ENCODE peak calls at places on chromosome 1, in six cellular contexts. One of them, this sample, is unnamed.

GRCh38 chr1:76012341-76013208 is 62.0 kb upstream of the ST6GALNAC3 start:
- DNase-seq in transverse colon: no peak
- DNase-seq in HepG2: no peak
- DNase-seq in GM23338: no peak
- DNase-seq in spleen: no peak
- DNase-seq in esophagus muscularis mucosa: no peak
- DNase-seq in this sample: no peak

GRCh38 chr1:9835758-9836631 is 12.2 kb upstream of the CLSTN1 start:
- DNase-seq in transverse colon: peak
- DNase-seq in esophagus muscularis mucosa: no peak
- DNase-seq in HepG2: peak
- DNase-seq in spleen: no peak
- DNase-seq in GM23338: peak
- DNase-seq in this sample: no peak

GRCh38 chr1:2115922-2116341 is 65.7 kb downstream of the PRKCZ start:
- DNase-seq in esophagus muscularis mucosa: no peak
- DNase-seq in HepG2: no peak
- DNase-seq in spleen: no peak
- DNase-seq in GM23338: peak
- DNase-seq in transverse colon: no peak
- DNase-seq in this sample: no peak

GRCh38 chr1:39352881-39353280 is 138.6 kb upstream of the BMP8A start:
- DNase-seq in HepG2: no peak
- DNase-seq in esophagus muscularis mucosa: no peak
- DNase-seq in spleen: no peak
- DNase-seq in GM23338: no peak
- DNase-seq in transverse colon: no peak
- DNase-seq in this sample: no peak

GRCh38 chr1:111448482-111448917 is 556 bp downstream of the WDR77 start:
- DNase-seq in transverse colon: no peak
- DNase-seq in HepG2: no peak
- DNase-seq in esophagus muscularis mucosa: no peak
- DNase-seq in GM23338: no peak
- DNase-seq in spleen: no peak
- DNase-seq in this sample: no peak

GRCh38 chr1:45299981-45300668 is 26.6 kb upstream of the HPDL start:
- DNase-seq in esophagus muscularis mucosa: no peak
- DNase-seq in GM23338: peak
- DNase-seq in HepG2: peak
- DNase-seq in transverse colon: peak
- DNase-seq in spleen: no peak
- DNase-seq in this sample: no peak

GRCh38 chr1:16430598-16430997 is 6.6 kb downstream of the SPATA21 start:
- DNase-seq in spleen: no peak
- DNase-seq in esophagus muscularis mucosa: no peak
- DNase-seq in GM23338: peak
- DNase-seq in transverse colon: no peak
- DNase-seq in HepG2: no peak
- DNase-seq in this sample: no peak

GRCh38 chr1:164272156-164272555 is 286.8 kb upstream of the PBX1 start:
- DNase-seq in esophagus muscularis mucosa: no peak
- DNase-seq in transverse colon: no peak
- DNase-seq in HepG2: no peak
- DNase-seq in GM23338: no peak
- DNase-seq in spleen: no peak
- DNase-seq in this sample: no peak

GRCh38 chr1:10781137-10781536 is 15.3 kb downstream of the CASZ1 start:
- DNase-seq in spleen: no peak
- DNase-seq in esophagus muscularis mucosa: no peak
- DNase-seq in transverse colon: peak
- DNase-seq in GM23338: no peak
- DNase-seq in HepG2: no peak
- DNase-seq in this sample: no peak

GRCh38 chr1:153352523-153352922 is 3.9 kb upstream of the PGLYRP4 start:
- DNase-seq in GM23338: peak
- DNase-seq in spleen: peak
- DNase-seq in esophagus muscularis mucosa: peak
- DNase-seq in HepG2: peak
- DNase-seq in transverse colon: peak
- DNase-seq in this sample: peak

GRCh38 chr1:117014209-117014608 is 12.6 kb downstream of the CD101 start:
- DNase-seq in transverse colon: no peak
- DNase-seq in esophagus muscularis mucosa: no peak
- DNase-seq in spleen: no peak
- DNase-seq in GM23338: no peak
- DNase-seq in HepG2: no peak
- DNase-seq in this sample: no peak

GRCh38 chr1:160499631-160500030 is 23.4 kb downstream of the SLAMF6 start:
- DNase-seq in transverse colon: no peak
- DNase-seq in GM23338: no peak
- DNase-seq in HepG2: no peak
- DNase-seq in spleen: no peak
- DNase-seq in esophagus muscularis mucosa: no peak
- DNase-seq in this sample: no peak

GRCh38 chr1:221988829-221989228 is 246.9 kb upstream of the DUSP10 start:
- DNase-seq in esophagus muscularis mucosa: no peak
- DNase-seq in GM23338: no peak
- DNase-seq in transverse colon: no peak
- DNase-seq in spleen: no peak
- DNase-seq in HepG2: no peak
- DNase-seq in this sample: no peak

GRCh38 chr1:2204384-2205190 is 10.0 kb upstream of the FAAP20 start:
- DNase-seq in GM23338: peak
- DNase-seq in transverse colon: peak
- DNase-seq in HepG2: peak
- DNase-seq in esophagus muscularis mucosa: peak
- DNase-seq in spleen: peak
- DNase-seq in this sample: peak

GRCh38 chr1:35845766-35846165 is 37.2 kb upstream of the AGO1 start:
- DNase-seq in spleen: no peak
- DNase-seq in transverse colon: no peak
- DNase-seq in esophagus muscularis mucosa: no peak
- DNase-seq in HepG2: no peak
- DNase-seq in GM23338: no peak
- DNase-seq in this sample: no peak

GRCh38 chr1:94349853-94350252 is 68.3 kb upstream of the ABCD3 start:
- DNase-seq in transverse colon: no peak
- DNase-seq in GM23338: no peak
- DNase-seq in esophagus muscularis mucosa: no peak
- DNase-seq in spleen: no peak
- DNase-seq in HepG2: no peak
- DNase-seq in this sample: no peak

GRCh38 chr1:223417444-223417843 is 24.2 kb downstream of the CCDC185 start:
- DNase-seq in transverse colon: no peak
- DNase-seq in HepG2: peak
- DNase-seq in spleen: no peak
- DNase-seq in esophagus muscularis mucosa: peak
- DNase-seq in GM23338: no peak
- DNase-seq in this sample: no peak

GRCh38 chr1:89126234-89126580 is 293 bp upstream of the GBP2 start:
- DNase-seq in esophagus muscularis mucosa: no peak
- DNase-seq in transverse colon: no peak
- DNase-seq in spleen: no peak
- DNase-seq in GM23338: no peak
- DNase-seq in HepG2: no peak
- DNase-seq in this sample: no peak

GRCh38 chr1:73948021-73948420 is 250.0 kb downstream of the LRRIQ3 start:
- DNase-seq in spleen: no peak
- DNase-seq in esophagus muscularis mucosa: no peak
- DNase-seq in transverse colon: no peak
- DNase-seq in GM23338: no peak
- DNase-seq in HepG2: no peak
- DNase-seq in this sample: no peak

GRCh38 chr1:30845891-30846290 is 62.7 kb downstream of the SDC3 start:
- DNase-seq in GM23338: peak
- DNase-seq in transverse colon: no peak
- DNase-seq in spleen: no peak
- DNase-seq in HepG2: no peak
- DNase-seq in esophagus muscularis mucosa: no peak
- DNase-seq in this sample: no peak

GRCh38 chr1:109993885-109994284 is 9.3 kb downstream of the AHCYL1 start:
- DNase-seq in HepG2: no peak
- DNase-seq in esophagus muscularis mucosa: no peak
- DNase-seq in transverse colon: no peak
- DNase-seq in spleen: no peak
- DNase-seq in GM23338: no peak
- DNase-seq in this sample: no peak

GRCh38 chr1:178341218-178341956 is 155.4 kb downstream of the CLEC20A start:
- DNase-seq in transverse colon: peak
- DNase-seq in GM23338: peak
- DNase-seq in esophagus muscularis mucosa: no peak
- DNase-seq in HepG2: no peak
- DNase-seq in spleen: no peak
- DNase-seq in this sample: no peak

GRCh38 chr1:156608036-156608674 is 6.9 kb upstream of the GPATCH4 start:
- DNase-seq in spleen: no peak
- DNase-seq in HepG2: peak
- DNase-seq in transverse colon: peak
- DNase-seq in GM23338: peak
- DNase-seq in esophagus muscularis mucosa: no peak
- DNase-seq in this sample: no peak

GRCh38 chr1:229940689-229941088 is 126.3 kb upstream of the GALNT2 start:
- DNase-seq in transverse colon: no peak
- DNase-seq in esophagus muscularis mucosa: no peak
- DNase-seq in spleen: no peak
- DNase-seq in GM23338: no peak
- DNase-seq in HepG2: no peak
- DNase-seq in this sample: no peak

GRCh38 chr1:38724160-38725131 is 135.1 kb downstream of the RRAGC start:
- DNase-seq in spleen: no peak
- DNase-seq in esophagus muscularis mucosa: no peak
- DNase-seq in GM23338: no peak
- DNase-seq in transverse colon: no peak
- DNase-seq in HepG2: no peak
- DNase-seq in this sample: no peak

GRCh38 chr1:183126528-183126927 is 59.5 kb upstream of the LAMC2 start:
- DNase-seq in GM23338: no peak
- DNase-seq in spleen: no peak
- DNase-seq in transverse colon: no peak
- DNase-seq in esophagus muscularis mucosa: no peak
- DNase-seq in HepG2: no peak
- DNase-seq in this sample: no peak

GRCh38 chr1:203168256-203168786 is 7.3 kb downstream of the MYBPH start:
- DNase-seq in esophagus muscularis mucosa: no peak
- DNase-seq in spleen: peak
- DNase-seq in GM23338: no peak
- DNase-seq in transverse colon: no peak
- DNase-seq in HepG2: no peak
- DNase-seq in this sample: no peak

GRCh38 chr1:40379785-40380452 is 6.4 kb downstream of the SMAP2 start:
- DNase-seq in GM23338: no peak
- DNase-seq in spleen: no peak
- DNase-seq in transverse colon: no peak
- DNase-seq in esophagus muscularis mucosa: no peak
- DNase-seq in HepG2: no peak
- DNase-seq in this sample: no peak
- TF ChIP-seq POLR2AphosphoS5 in GM23338: no peak
- TF ChIP-seq POLR2AphosphoS5 in spleen: no peak
- TF ChIP-seq POLR2AphosphoS5 in transverse colon: no peak
- TF ChIP-seq POLR2AphosphoS5 in esophagus muscularis mucosa: no peak
- TF ChIP-seq POLR2AphosphoS5 in HepG2: no peak
- TF ChIP-seq POLR2AphosphoS5 in this sample: no peak

DNA sequence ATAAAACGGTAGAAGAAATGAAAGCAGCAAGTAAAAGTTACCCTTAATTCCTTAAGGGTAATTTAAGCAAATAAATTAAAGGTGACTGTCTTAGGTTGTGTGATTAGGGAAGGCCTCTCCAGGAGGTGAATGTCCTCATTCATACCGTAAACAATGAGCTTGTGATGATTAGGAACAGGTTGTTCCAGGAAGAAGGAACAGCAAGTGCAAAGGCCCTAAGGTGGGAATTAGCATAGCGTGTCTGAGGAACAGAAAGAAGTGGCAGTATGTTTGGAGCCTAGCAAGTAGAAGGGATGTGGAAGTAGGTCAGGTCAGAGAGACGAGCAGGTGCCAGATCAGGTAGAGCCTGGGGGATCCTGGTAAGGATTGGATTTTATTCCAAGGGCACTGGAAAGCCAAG is 5.6 kb downstream of the AK4 start:
- DNase-seq in transverse colon: no peak
- DNase-seq in esophagus muscularis mucosa: no peak
- DNase-seq in HepG2: no peak
- DNase-seq in GM23338: no peak
- DNase-seq in spleen: no peak
- DNase-seq in this sample: no peak
- TF ChIP-seq POLR2AphosphoS5 in transverse colon: no peak
- TF ChIP-seq POLR2AphosphoS5 in esophagus muscularis mucosa: no peak
- TF ChIP-seq POLR2AphosphoS5 in HepG2: no peak
- TF ChIP-seq POLR2AphosphoS5 in GM23338: no peak
- TF ChIP-seq POLR2AphosphoS5 in spleen: no peak
- TF ChIP-seq POLR2AphosphoS5 in this sample: no peak

DNA sequence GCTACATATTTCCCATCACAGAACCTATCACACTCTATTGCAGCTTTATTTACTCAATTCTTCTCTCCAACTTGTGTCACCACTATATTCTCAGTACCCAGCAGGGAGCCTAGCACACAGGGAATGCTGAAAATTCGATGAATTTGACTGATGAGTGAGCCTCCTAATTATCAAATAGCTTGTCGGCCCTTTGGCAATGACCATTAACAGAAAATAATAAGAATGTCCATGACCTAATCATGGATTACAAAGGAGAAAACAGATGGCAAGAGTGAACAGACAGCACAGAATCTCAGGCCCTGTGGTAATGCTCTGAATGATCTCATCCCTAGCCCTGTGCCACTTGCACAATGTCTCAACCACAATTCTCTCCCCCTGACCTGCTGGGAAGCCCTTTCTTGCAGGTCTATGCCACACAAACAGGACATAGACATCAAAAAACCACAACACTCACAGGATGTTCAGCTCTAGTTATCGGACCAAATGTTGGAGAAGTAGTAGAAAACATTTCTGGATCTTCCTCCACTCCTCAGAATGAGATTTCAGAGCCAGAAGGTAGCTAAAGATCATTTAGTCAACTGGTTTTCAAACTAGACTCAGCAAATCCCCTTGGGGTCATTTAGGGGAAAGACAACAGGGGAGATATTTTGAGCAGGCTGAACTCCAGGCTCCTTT is 68.4 kb downstream of the LUZP1 start:
- DNase-seq in transverse colon: no peak
- DNase-seq in esophagus muscularis mucosa: no peak
- DNase-seq in HepG2: peak
- DNase-seq in spleen: no peak
- DNase-seq in GM23338: peak
- DNase-seq in this sample: peak
- TF ChIP-seq POLR2AphosphoS5 in transverse colon: peak
- TF ChIP-seq POLR2AphosphoS5 in esophagus muscularis mucosa: peak
- TF ChIP-seq POLR2AphosphoS5 in HepG2: no peak
- TF ChIP-seq POLR2AphosphoS5 in spleen: no peak
- TF ChIP-seq POLR2AphosphoS5 in GM23338: no peak
- TF ChIP-seq POLR2AphosphoS5 in this sample: no peak

DNA sequence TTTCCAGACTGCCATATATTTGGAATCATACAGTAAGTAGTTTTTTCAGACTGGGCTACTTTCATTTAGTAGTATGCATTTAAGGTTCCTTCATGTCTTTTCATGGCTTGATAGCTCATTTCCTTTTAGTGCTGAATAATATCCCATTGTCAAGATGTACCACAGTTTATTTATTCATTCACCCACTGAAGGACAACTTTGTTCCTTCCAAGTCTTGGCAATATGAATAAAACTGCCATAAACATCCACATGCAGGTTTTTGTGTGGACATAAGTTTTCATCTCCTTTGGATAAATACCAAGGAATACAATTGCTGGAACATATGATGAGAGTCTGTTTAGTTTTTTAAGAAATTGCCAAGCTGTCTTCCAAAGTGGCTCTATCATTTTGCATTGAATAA is 366.4 kb upstream of the NFIA start:
- DNase-seq in transverse colon: no peak
- DNase-seq in GM23338: no peak
- DNase-seq in esophagus muscularis mucosa: no peak
- DNase-seq in HepG2: no peak
- DNase-seq in spleen: no peak
- DNase-seq in this sample: no peak
- TF ChIP-seq POLR2AphosphoS5 in transverse colon: no peak
- TF ChIP-seq POLR2AphosphoS5 in GM23338: no peak
- TF ChIP-seq POLR2AphosphoS5 in esophagus muscularis mucosa: no peak
- TF ChIP-seq POLR2AphosphoS5 in HepG2: no peak
- TF ChIP-seq POLR2AphosphoS5 in spleen: no peak
- TF ChIP-seq POLR2AphosphoS5 in this sample: no peak